ENCODE peak calls at places on chromosomes 13 and 19, in ten cellular contexts. One of them, this sample, is unnamed. For H3K4me1, the result is how much of the 10 kb centered on the place peaks cover.

GRCh38 chr13:106083620-106084350 is 451.7 kb downstream of the EFNB2 start:
- DNase-seq in lung: no peak
- DNase-seq in OCI-LY7: no peak
- DNase-seq in fibroblast of lung: peak
- DNase-seq in DND-41: no peak
- DNase-seq in suprapubic skin: no peak
- DNase-seq in ovary: no peak
- DNase-seq in left lung: no peak
- DNase-seq in heart left ventricle: peak
- DNase-seq in heart right ventricle: no peak
- DNase-seq in this sample: no peak

GRCh38 chr13:36685912-36686311 is 12.1 kb downstream of the SERTM1 start:
- DNase-seq in left lung: no peak
- DNase-seq in lung: no peak
- DNase-seq in heart right ventricle: no peak
- DNase-seq in heart left ventricle: no peak
- DNase-seq in suprapubic skin: no peak
- DNase-seq in ovary: no peak
- DNase-seq in OCI-LY7: no peak
- DNase-seq in DND-41: no peak
- DNase-seq in fibroblast of lung: no peak
- DNase-seq in this sample: no peak

GRCh38 chr19:34480971-34481821 is at the start of gene WTIP:
- DNase-seq in left lung: peak
- DNase-seq in OCI-LY7: no peak
- DNase-seq in fibroblast of lung: peak
- DNase-seq in ovary: peak
- DNase-seq in heart right ventricle: peak
- DNase-seq in DND-41: no peak
- DNase-seq in lung: peak
- DNase-seq in heart left ventricle: peak
- DNase-seq in suprapubic skin: peak
- DNase-seq in this sample: no peak

GRCh38 chr19:2235396-2236284 is 489 bp downstream of the PLEKHJ1 start:
- DNase-seq in ovary: no peak
- DNase-seq in left lung: no peak
- DNase-seq in DND-41: peak
- DNase-seq in suprapubic skin: no peak
- DNase-seq in OCI-LY7: peak
- DNase-seq in heart left ventricle: no peak
- DNase-seq in heart right ventricle: peak
- DNase-seq in lung: peak
- DNase-seq in fibroblast of lung: no peak
- DNase-seq in this sample: no peak

GRCh38 chr13:98476538-98476966 is 100.4 kb downstream of the STK24 start:
- DNase-seq in fibroblast of lung: peak
- DNase-seq in heart left ventricle: no peak
- DNase-seq in DND-41: peak
- DNase-seq in OCI-LY7: peak
- DNase-seq in lung: peak
- DNase-seq in left lung: peak
- DNase-seq in suprapubic skin: no peak
- DNase-seq in ovary: no peak
- DNase-seq in heart right ventricle: no peak
- DNase-seq in this sample: no peak

GRCh38 chr19:48544856-48545750 is 6.9 kb upstream of the SULT2B1 start:
- DNase-seq in suprapubic skin: no peak
- DNase-seq in lung: no peak
- DNase-seq in heart left ventricle: no peak
- DNase-seq in fibroblast of lung: no peak
- DNase-seq in OCI-LY7: no peak
- DNase-seq in ovary: no peak
- DNase-seq in left lung: no peak
- DNase-seq in DND-41: no peak
- DNase-seq in heart right ventricle: no peak
- DNase-seq in this sample: no peak

GRCh38 chr19:2253106-2254051 is 2.8 kb downstream of the JSRP1 start:
- DNase-seq in left lung: no peak
- DNase-seq in OCI-LY7: peak
- DNase-seq in heart left ventricle: no peak
- DNase-seq in fibroblast of lung: no peak
- DNase-seq in suprapubic skin: no peak
- DNase-seq in DND-41: no peak
- DNase-seq in ovary: no peak
- DNase-seq in lung: no peak
- DNase-seq in heart right ventricle: no peak
- DNase-seq in this sample: no peak

GRCh38 chr13:75196112-75196855 is 285.7 kb downstream of the TBC1D4 start:
- DNase-seq in heart right ventricle: no peak
- DNase-seq in ovary: no peak
- DNase-seq in left lung: no peak
- DNase-seq in OCI-LY7: no peak
- DNase-seq in lung: no peak
- DNase-seq in DND-41: no peak
- DNase-seq in fibroblast of lung: peak
- DNase-seq in heart left ventricle: no peak
- DNase-seq in suprapubic skin: no peak
- DNase-seq in this sample: no peak

GRCh38 chr13:46747031-46747820 is 49.7 kb downstream of the ESD start:
- DNase-seq in left lung: no peak
- DNase-seq in suprapubic skin: no peak
- DNase-seq in DND-41: no peak
- DNase-seq in fibroblast of lung: no peak
- DNase-seq in heart left ventricle: no peak
- DNase-seq in ovary: no peak
- DNase-seq in OCI-LY7: no peak
- DNase-seq in heart right ventricle: no peak
- DNase-seq in lung: no peak
- DNase-seq in this sample: no peak

GRCh38 chr19:54882758-54883157 is 8.7 kb downstream of the FCAR start:
- DNase-seq in heart right ventricle: no peak
- DNase-seq in suprapubic skin: no peak
- DNase-seq in DND-41: peak
- DNase-seq in OCI-LY7: peak
- DNase-seq in left lung: no peak
- DNase-seq in ovary: no peak
- DNase-seq in heart left ventricle: no peak
- DNase-seq in lung: no peak
- DNase-seq in fibroblast of lung: no peak
- DNase-seq in this sample: no peak

GRCh38 chr13:99796175-99796819 is 175.3 kb downstream of the ZIC5 start:
- DNase-seq in heart right ventricle: no peak
- DNase-seq in ovary: no peak
- DNase-seq in fibroblast of lung: peak
- DNase-seq in heart left ventricle: no peak
- DNase-seq in left lung: no peak
- DNase-seq in OCI-LY7: peak
- DNase-seq in lung: no peak
- DNase-seq in suprapubic skin: no peak
- DNase-seq in DND-41: peak
- DNase-seq in this sample: no peak

GRCh38 chr19:45122832-45123231 is 29.9 kb downstream of the PPP1R37 start:
- DNase-seq in heart left ventricle: no peak
- DNase-seq in OCI-LY7: no peak
- DNase-seq in suprapubic skin: no peak
- DNase-seq in fibroblast of lung: no peak
- DNase-seq in DND-41: no peak
- DNase-seq in lung: no peak
- DNase-seq in heart right ventricle: no peak
- DNase-seq in left lung: no peak
- DNase-seq in ovary: no peak
- DNase-seq in this sample: no peak
- H3K4me1 ChIP-seq in heart left ventricle: under half
- H3K4me1 ChIP-seq in OCI-LY7: half or more
- H3K4me1 ChIP-seq in suprapubic skin: half or more
- H3K4me1 ChIP-seq in fibroblast of lung: under half
- H3K4me1 ChIP-seq in DND-41: under half
- H3K4me1 ChIP-seq in lung: under half
- H3K4me1 ChIP-seq in heart right ventricle: under half
- H3K4me1 ChIP-seq in left lung: under half
- H3K4me1 ChIP-seq in ovary: under half
- H3K4me1 ChIP-seq in this sample: half or more

DNA sequence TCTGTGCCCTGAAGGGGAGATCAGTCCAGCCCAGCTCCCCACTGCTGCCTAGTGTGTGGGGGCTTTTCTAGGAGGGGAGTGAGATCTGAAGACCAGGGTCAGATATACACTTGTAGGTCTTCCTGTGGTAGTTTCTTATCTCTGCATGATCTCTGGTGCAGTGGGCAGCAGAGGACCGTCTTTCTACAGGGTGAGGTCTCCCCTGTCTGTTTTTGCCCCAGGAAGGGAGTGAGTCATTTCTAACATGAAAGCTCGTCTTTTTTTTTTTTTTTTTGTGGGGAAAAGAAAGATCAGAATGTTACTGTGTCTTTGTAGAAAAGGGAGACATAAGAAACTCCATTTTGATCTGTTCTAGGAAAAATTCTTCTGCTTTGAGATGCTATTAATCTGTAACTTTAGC is 8.8 kb upstream of the ZNF808 start:
- DNase-seq in DND-41: no peak
- DNase-seq in lung: no peak
- DNase-seq in heart right ventricle: no peak
- DNase-seq in ovary: no peak
- DNase-seq in left lung: no peak
- DNase-seq in OCI-LY7: no peak
- DNase-seq in fibroblast of lung: no peak
- DNase-seq in suprapubic skin: no peak
- DNase-seq in heart left ventricle: no peak
- DNase-seq in this sample: no peak
- H3K27ac ChIP-seq in DND-41: no peak
- H3K27ac ChIP-seq in lung: no peak
- H3K27ac ChIP-seq in heart right ventricle: no peak
- H3K27ac ChIP-seq in ovary: no peak
- H3K27ac ChIP-seq in left lung: no peak
- H3K27ac ChIP-seq in OCI-LY7: no peak
- H3K27ac ChIP-seq in fibroblast of lung: no peak
- H3K27ac ChIP-seq in suprapubic skin: no peak
- H3K27ac ChIP-seq in heart left ventricle: no peak
- H3K27ac ChIP-seq in this sample: no peak

DNA sequence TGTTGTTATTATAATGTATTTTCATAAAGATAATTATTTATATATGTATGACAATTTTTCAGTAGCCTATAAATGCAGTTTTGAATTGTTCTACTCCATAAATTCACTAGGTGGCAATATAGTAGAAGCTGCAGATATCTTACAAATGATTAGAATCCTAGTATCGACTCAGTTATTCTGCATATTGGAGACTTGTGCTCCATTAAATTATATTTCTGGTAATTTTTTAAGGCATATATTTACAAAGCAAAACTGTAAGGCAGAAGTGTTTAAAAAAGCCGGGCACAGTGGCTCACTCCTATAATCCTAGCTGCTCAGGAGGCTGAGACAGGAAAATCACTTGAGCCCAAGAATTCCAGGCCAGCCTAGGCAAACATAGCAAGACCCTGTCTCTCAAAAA is 58.7 kb downstream of the DPY19L3 start:
- DNase-seq in heart left ventricle: no peak
- DNase-seq in fibroblast of lung: peak
- DNase-seq in left lung: no peak
- DNase-seq in DND-41: no peak
- DNase-seq in suprapubic skin: no peak
- DNase-seq in heart right ventricle: no peak
- DNase-seq in OCI-LY7: peak
- DNase-seq in ovary: no peak
- DNase-seq in lung: no peak
- DNase-seq in this sample: no peak
- TF ChIP-seq CTCF in heart left ventricle: no peak
- TF ChIP-seq CTCF in fibroblast of lung: no peak
- TF ChIP-seq CTCF in left lung: peak
- TF ChIP-seq CTCF in DND-41: peak
- TF ChIP-seq CTCF in suprapubic skin: no peak
- TF ChIP-seq CTCF in heart right ventricle: no peak
- TF ChIP-seq CTCF in OCI-LY7: peak
- TF ChIP-seq CTCF in ovary: no peak
- TF ChIP-seq CTCF in lung: no peak
- TF ChIP-seq CTCF in this sample: no peak

GRCh38 chr19:49564616-49565045 is 15.7 kb downstream of the NOSIP start:
- DNase-seq in fibroblast of lung: no peak
- DNase-seq in lung: no peak
- DNase-seq in DND-41: no peak
- DNase-seq in heart right ventricle: no peak
- DNase-seq in ovary: no peak
- DNase-seq in OCI-LY7: no peak
- DNase-seq in heart left ventricle: no peak
- DNase-seq in left lung: no peak
- DNase-seq in suprapubic skin: no peak
- DNase-seq in this sample: no peak

GRCh38 chr19:49567722-49568454 is 12.5 kb downstream of the NOSIP start:
- DNase-seq in OCI-LY7: no peak
- DNase-seq in heart left ventricle: no peak
- DNase-seq in lung: no peak
- DNase-seq in ovary: no peak
- DNase-seq in DND-41: peak
- DNase-seq in left lung: no peak
- DNase-seq in fibroblast of lung: peak
- DNase-seq in suprapubic skin: no peak
- DNase-seq in heart right ventricle: no peak
- DNase-seq in this sample: no peak

GRCh38 chr19:49565261-49565660 is 15.1 kb downstream of the NOSIP start:
- DNase-seq in suprapubic skin: no peak
- DNase-seq in heart right ventricle: no peak
- DNase-seq in heart left ventricle: peak
- DNase-seq in OCI-LY7: no peak
- DNase-seq in DND-41: no peak
- DNase-seq in left lung: no peak
- DNase-seq in ovary: no peak
- DNase-seq in lung: no peak
- DNase-seq in fibroblast of lung: peak
- DNase-seq in this sample: no peak

GRCh38 chr19:49570138-49570856 is 10.1 kb downstream of the NOSIP start:
- DNase-seq in DND-41: peak
- DNase-seq in suprapubic skin: no peak
- DNase-seq in lung: peak
- DNase-seq in heart right ventricle: no peak
- DNase-seq in left lung: no peak
- DNase-seq in fibroblast of lung: peak
- DNase-seq in ovary: peak
- DNase-seq in OCI-LY7: peak
- DNase-seq in heart left ventricle: peak
- DNase-seq in this sample: no peak

DNA sequence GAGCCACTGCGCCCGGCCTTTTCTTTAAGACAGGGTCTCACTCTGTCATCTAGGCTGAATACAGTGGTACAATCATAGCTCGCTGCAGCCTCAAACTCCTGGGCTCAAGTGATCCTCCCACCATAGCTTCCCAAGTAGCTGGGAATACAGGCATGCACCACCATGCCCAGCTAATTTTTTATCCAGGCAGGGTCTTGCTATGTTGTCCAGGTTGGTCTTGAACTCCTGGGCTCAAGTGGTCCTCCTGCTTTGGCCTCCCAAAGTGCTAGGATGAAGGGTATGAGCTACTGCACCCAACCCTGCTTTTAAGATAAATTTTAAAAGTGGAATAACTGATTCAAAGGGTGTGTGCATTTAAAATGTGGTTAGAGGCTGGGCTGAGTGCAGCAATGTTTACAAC is 14.1 kb downstream of the NOSIP start:
- DNase-seq in heart left ventricle: no peak
- DNase-seq in fibroblast of lung: no peak
- DNase-seq in heart right ventricle: no peak
- DNase-seq in OCI-LY7: no peak
- DNase-seq in suprapubic skin: no peak
- DNase-seq in left lung: no peak
- DNase-seq in lung: no peak
- DNase-seq in ovary: no peak
- DNase-seq in DND-41: no peak
- DNase-seq in this sample: no peak
- H3K4me1 ChIP-seq in heart left ventricle: under half
- H3K4me1 ChIP-seq in fibroblast of lung: under half
- H3K4me1 ChIP-seq in heart right ventricle: under half
- H3K4me1 ChIP-seq in OCI-LY7: under half
- H3K4me1 ChIP-seq in suprapubic skin: under half
- H3K4me1 ChIP-seq in left lung: under half
- H3K4me1 ChIP-seq in lung: under half
- H3K4me1 ChIP-seq in ovary: under half
- H3K4me1 ChIP-seq in DND-41: under half
- H3K4me1 ChIP-seq in this sample: under half

This sample was measured in vagina.